ENCODE peak calls at places on chromosomes 5 and 9, in six cellular contexts. One of them, this sample, is unnamed.

GRCh38 chr9:33524431-33524947 is 438 bp downstream of the ANKRD18B start:
- DNase-seq in AG09319: no peak
- DNase-seq in OCI-LY7: no peak
- DNase-seq in RWPE1: no peak
- DNase-seq in cardiac muscle cell: no peak
- DNase-seq in PC-9: no peak
- DNase-seq in this sample: peak

GRCh38 chr5:169716287-169716686 is 79.2 kb downstream of the DOCK2 start:
- DNase-seq in AG09319: no peak
- DNase-seq in cardiac muscle cell: peak
- DNase-seq in OCI-LY7: no peak
- DNase-seq in RWPE1: no peak
- DNase-seq in PC-9: peak
- DNase-seq in this sample: no peak

GRCh38 chr9:136567651-136568287 is 21.9 kb upstream of the NOTCH1 start:
- DNase-seq in OCI-LY7: no peak
- DNase-seq in PC-9: peak
- DNase-seq in RWPE1: peak
- DNase-seq in AG09319: no peak
- DNase-seq in cardiac muscle cell: peak
- DNase-seq in this sample: no peak

GRCh38 chr9:124743686-124744348 is 27.3 kb downstream of the NR6A1 start:
- DNase-seq in cardiac muscle cell: no peak
- DNase-seq in RWPE1: peak
- DNase-seq in AG09319: no peak
- DNase-seq in OCI-LY7: no peak
- DNase-seq in PC-9: no peak
- DNase-seq in this sample: no peak

GRCh38 chr5:56190500-56190899 is 42.6 kb downstream of the ANKRD55 start:
- DNase-seq in RWPE1: no peak
- DNase-seq in PC-9: no peak
- DNase-seq in OCI-LY7: no peak
- DNase-seq in cardiac muscle cell: peak
- DNase-seq in AG09319: no peak
- DNase-seq in this sample: no peak

GRCh38 chr5:75512383-75513074 is 838 bp downstream of the POLK start:
- DNase-seq in PC-9: no peak
- DNase-seq in cardiac muscle cell: peak
- DNase-seq in RWPE1: no peak
- DNase-seq in OCI-LY7: no peak
- DNase-seq in AG09319: no peak
- DNase-seq in this sample: no peak

GRCh38 chr5:87900419-87900818 is 368.2 kb downstream of the TMEM161B start:
- DNase-seq in cardiac muscle cell: no peak
- DNase-seq in AG09319: no peak
- DNase-seq in PC-9: no peak
- DNase-seq in RWPE1: no peak
- DNase-seq in OCI-LY7: no peak
- DNase-seq in this sample: no peak

GRCh38 chr5:39340486-39340885 is 23.8 kb downstream of the C9 start:
- DNase-seq in AG09319: no peak
- DNase-seq in OCI-LY7: no peak
- DNase-seq in RWPE1: no peak
- DNase-seq in PC-9: no peak
- DNase-seq in cardiac muscle cell: no peak
- DNase-seq in this sample: no peak

GRCh38 chr5:178212241-178213002 is 8.1 kb downstream of the HNRNPAB start:
- DNase-seq in PC-9: peak
- DNase-seq in RWPE1: no peak
- DNase-seq in OCI-LY7: no peak
- DNase-seq in AG09319: no peak
- DNase-seq in cardiac muscle cell: no peak
- DNase-seq in this sample: no peak

GRCh38 chr5:150473673-150474358 is 24.3 kb upstream of the RPS14 start:
- DNase-seq in AG09319: no peak
- DNase-seq in OCI-LY7: no peak
- DNase-seq in cardiac muscle cell: peak
- DNase-seq in RWPE1: peak
- DNase-seq in PC-9: peak
- DNase-seq in this sample: no peak
- TF ChIP-seq CTCF in AG09319: no peak
- TF ChIP-seq CTCF in OCI-LY7: no peak
- TF ChIP-seq CTCF in cardiac muscle cell: peak
- TF ChIP-seq CTCF in RWPE1: no peak
- TF ChIP-seq CTCF in PC-9: no peak
- TF ChIP-seq CTCF in this sample: no peak

GRCh38 chr9:81611664-81612063 is 77.7 kb downstream of the TLE1 start:
- DNase-seq in AG09319: no peak
- DNase-seq in PC-9: no peak
- DNase-seq in OCI-LY7: no peak
- DNase-seq in RWPE1: no peak
- DNase-seq in cardiac muscle cell: no peak
- DNase-seq in this sample: no peak
- TF ChIP-seq CTCF in AG09319: no peak
- TF ChIP-seq CTCF in PC-9: no peak
- TF ChIP-seq CTCF in OCI-LY7: no peak
- TF ChIP-seq CTCF in RWPE1: no peak
- TF ChIP-seq CTCF in cardiac muscle cell: no peak
- TF ChIP-seq CTCF in this sample: no peak

DNA sequence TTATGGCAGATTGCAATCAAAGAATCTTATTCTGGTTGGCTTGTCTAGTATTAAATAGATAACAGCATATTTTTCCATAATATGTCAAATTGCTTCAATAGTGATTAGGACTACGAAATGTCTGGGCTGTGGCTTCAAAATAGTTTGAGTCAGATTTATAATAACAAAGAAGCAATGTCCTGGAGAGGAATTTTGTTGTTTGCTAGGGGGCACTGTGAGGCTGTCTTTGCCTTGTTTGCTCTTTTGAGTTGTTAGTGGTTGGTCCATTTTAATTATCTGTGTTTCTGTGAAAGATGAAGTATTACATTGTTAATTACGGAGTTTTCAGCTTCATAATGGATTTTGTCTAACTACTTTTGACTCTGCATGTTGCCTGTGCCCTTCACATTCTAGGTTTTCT is 713.6 kb downstream of the TLE4 start:
- DNase-seq in RWPE1: peak
- DNase-seq in PC-9: no peak
- DNase-seq in cardiac muscle cell: peak
- DNase-seq in AG09319: no peak
- DNase-seq in OCI-LY7: no peak
- DNase-seq in this sample: no peak
- TF ChIP-seq CTCF in RWPE1: peak
- TF ChIP-seq CTCF in PC-9: peak
- TF ChIP-seq CTCF in cardiac muscle cell: peak
- TF ChIP-seq CTCF in AG09319: peak
- TF ChIP-seq CTCF in OCI-LY7: peak
- TF ChIP-seq CTCF in this sample: no peak

GRCh38 chr9:116152390-116152789 is 1.2 kb upstream of the PAPPA start:
- DNase-seq in OCI-LY7: no peak
- DNase-seq in cardiac muscle cell: no peak
- DNase-seq in RWPE1: no peak
- DNase-seq in AG09319: no peak
- DNase-seq in PC-9: no peak
- DNase-seq in this sample: no peak
- TF ChIP-seq CTCF in OCI-LY7: peak
- TF ChIP-seq CTCF in cardiac muscle cell: peak
- TF ChIP-seq CTCF in RWPE1: peak
- TF ChIP-seq CTCF in AG09319: peak
- TF ChIP-seq CTCF in PC-9: peak
- TF ChIP-seq CTCF in this sample: no peak

DNA sequence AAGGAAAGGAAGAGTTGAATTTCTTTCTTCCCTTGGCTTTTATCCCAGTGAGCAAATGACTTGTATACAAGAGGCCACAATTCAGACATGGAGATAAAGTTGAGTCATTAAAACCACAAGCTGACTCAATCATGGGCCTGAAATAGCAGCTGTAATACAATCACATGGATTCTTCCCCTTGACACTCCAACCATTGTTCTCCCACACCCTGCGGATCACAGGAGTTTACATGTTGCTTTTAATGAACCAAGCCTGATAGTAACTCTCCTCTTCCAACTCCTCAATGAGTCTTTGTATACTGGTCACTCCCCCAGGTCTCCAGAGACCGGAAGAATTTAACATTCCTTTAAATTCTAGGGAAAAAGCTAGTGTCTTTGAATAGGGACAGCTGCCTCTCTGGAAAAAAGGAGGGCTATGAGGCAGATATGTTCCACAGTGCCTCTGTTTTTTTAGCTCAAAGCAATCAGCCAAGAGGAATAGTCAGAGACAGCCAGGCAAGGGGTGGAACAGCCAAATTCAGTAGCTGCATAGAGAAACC is 32.4 kb downstream of the PCDHGC5 start:
- DNase-seq in PC-9: peak
- DNase-seq in cardiac muscle cell: peak
- DNase-seq in RWPE1: peak
- DNase-seq in AG09319: peak
- DNase-seq in OCI-LY7: no peak
- DNase-seq in this sample: no peak
- TF ChIP-seq CTCF in PC-9: no peak
- TF ChIP-seq CTCF in cardiac muscle cell: no peak
- TF ChIP-seq CTCF in RWPE1: no peak
- TF ChIP-seq CTCF in AG09319: no peak
- TF ChIP-seq CTCF in OCI-LY7: no peak
- TF ChIP-seq CTCF in this sample: no peak